ENCODE peak calls at places on chromosomes 12 and 14, in eight cellular contexts. V, I, G, X, O, L, T and W are unnamed samples.
A peak's percentile ranks its signal among the peaks of the same experiment; 100 is the strongest.

GRCh38 chr14:91454580-91454979 is 37.0 kb upstream of the CCDC88C start:
- DNase-seq in L (no peak), O (no peak), T (no peak), G (no peak), V (no peak), I (no peak), X (no peak), W (no peak)

GRCh38 chr12:96015672-96016071 is 19.5 kb upstream of the HAL start:
- DNase-seq in V (no peak), L (peak; percentile 35), X (no peak), T (no peak), G (no peak), O (peak; percentile 43), I (no peak), W (no peak)

GRCh38 chr12:109994262-109995175 is 1.6 kb downstream of the GIT2 start:
- DNase-seq in I (no peak), X (no peak), O (no peak), L (no peak), T (no peak), G (no peak), V (no peak), W (no peak)

GRCh38 chr12:129544716-129545115 is 359.1 kb downstream of the TMEM132D start:
- DNase-seq in X (no peak), V (no peak), I (no peak), L (no peak), T (no peak), O (no peak), G (no peak), W (no peak)

GRCh38 chr12:76265424-76266180 is 82.6 kb downstream of the BBS10 start:
- DNase-seq in T (no peak), I (no peak), X (no peak), O (no peak), V (no peak), G (no peak), L (no peak), W (no peak)

GRCh38 chr12:8449293-8449944 is 6.3 kb upstream of the CLEC6A start:
- DNase-seq in T (no peak), L (no peak), O (no peak), V (no peak), X (no peak), G (no peak), I (no peak), W (no peak)

GRCh38 chr12:48414046-48414445 is 58.3 kb upstream of the ANP32D start:
- DNase-seq in G (no peak), T (no peak), O (no peak), L (no peak), V (no peak), X (no peak), I (no peak), W (no peak)

GRCh38 chr12:47995976-47996375 is 8.3 kb downstream of the COL2A1 start:
- DNase-seq in O (peak; percentile 79), X (no peak), V (no peak), I (no peak), G (no peak), L (peak; percentile 33), T (no peak), W (peak; percentile 32)

GRCh38 chr14:41285193-41285748 is 321.4 kb upstream of the LRFN5 start:
- DNase-seq in V (peak; percentile 31), T (no peak), O (peak; percentile 19), G (no peak), I (no peak), L (peak; percentile 14), X (no peak), W (no peak)

GRCh38 chr14:61662437-61663311 is 32.6 kb upstream of the HIF1A start:
- DNase-seq in L (peak; percentile 49), O (peak; percentile 81), T (peak; percentile 61), I (peak; percentile 17), V (peak; percentile 32), X (peak; percentile 81), G (no peak), W (no peak)

GRCh38 chr12:59151243-59151642 is 230.9 kb upstream of the LRIG3 start:
- DNase-seq in T (no peak), O (peak; percentile 36), I (no peak), G (no peak), V (no peak), L (no peak), X (no peak), W (no peak)

GRCh38 chr12:111642681-111643427 is 42.9 kb downstream of the BRAP start:
- DNase-seq in V (no peak), L (no peak), O (peak; percentile 71), G (no peak), X (no peak), I (no peak), T (no peak), W (no peak)
- TF ChIP-seq CTCF in V (no peak), L (no peak), O (peak; percentile 44), G (no peak), X (peak; percentile 8), I (no peak), T (no peak), W (peak; percentile 35)

GRCh38 chr14:106872619-106873446 is 1346.5 kb downstream of the TMEM121 start:
- DNase-seq in I (peak; percentile 82), L (peak; percentile 95), G (no peak), T (peak; percentile 84), V (peak; percentile 38), O (no peak), X (no peak), W (no peak)
- TF ChIP-seq CTCF in I (peak; percentile 81), L (peak; percentile 76), G (no peak), T (peak; percentile 84), V (peak; percentile 56), O (no peak), X (peak; percentile 2), W (no peak)

DNA sequence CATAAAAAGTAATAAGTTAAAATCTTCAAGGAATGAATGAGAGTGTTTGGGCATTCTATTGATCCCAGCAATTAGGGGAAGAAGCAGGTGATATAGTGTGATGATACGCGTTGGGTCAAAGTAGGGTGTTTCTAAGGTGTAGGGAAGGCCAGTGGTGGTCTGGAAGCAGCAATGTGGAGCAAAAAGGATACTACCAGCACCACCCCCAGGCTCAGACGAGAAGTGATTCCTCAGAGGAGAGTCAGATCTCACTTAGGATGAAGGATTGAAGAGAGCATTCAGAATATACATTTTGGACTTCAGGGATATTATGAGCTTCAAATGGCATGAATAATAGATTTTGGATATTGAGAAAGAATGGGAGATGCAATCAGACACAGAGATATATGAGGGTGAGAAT is 497.6 kb downstream of the RMST start:
- DNase-seq in L (no peak), G (no peak), V (no peak), I (no peak), T (no peak), X (no peak), O (no peak), W (no peak)
- TF ChIP-seq CTCF in L (no peak), G (no peak), V (no peak), I (no peak), T (no peak), X (no peak), O (no peak), W (no peak)

GRCh38 chr14:65098586-65098985 is 3.7 kb downstream of the MAX start:
- DNase-seq in L (no peak), V (no peak), T (no peak), I (no peak), G (no peak), O (peak; percentile 60), X (no peak), W (no peak)
- TF ChIP-seq CTCF in L (no peak), V (no peak), T (no peak), I (no peak), G (no peak), O (no peak), X (no peak), W (no peak)

GRCh38 chr12:3311491-3312103 is 179.4 kb upstream of the PRMT8 start:
- DNase-seq in G (no peak), T (no peak), L (no peak), I (no peak), O (no peak), V (no peak), X (no peak), W (no peak)

GRCh38 chr12:3314306-3314663 is 176.7 kb upstream of the PRMT8 start:
- DNase-seq in G (no peak), O (no peak), T (no peak), V (no peak), X (no peak), L (no peak), I (no peak), W (no peak)

GRCh38 chr12:3315201-3315661 is 175.8 kb upstream of the PRMT8 start:
- DNase-seq in X (no peak), T (no peak), V (peak; percentile 76), G (no peak), L (peak; percentile 16), O (peak; percentile 86), I (no peak), W (peak; percentile 40)

GRCh38 chr12:3313066-3313465 is 177.9 kb upstream of the PRMT8 start:
- DNase-seq in O (peak; percentile 46), T (no peak), G (no peak), L (no peak), I (no peak), V (no peak), X (no peak), W (peak; percentile 67)

GRCh38 chr12:3313655-3314305 is 177.2 kb upstream of the PRMT8 start:
- DNase-seq in G (no peak), I (peak; percentile 9), O (no peak), X (no peak), T (no peak), L (peak; percentile 14), V (no peak), W (no peak)
- TF ChIP-seq CTCF in G (no peak), I (no peak), O (peak; percentile 25), X (peak; percentile 9), T (no peak), L (no peak), V (no peak), W (peak; percentile 32)

DNA sequence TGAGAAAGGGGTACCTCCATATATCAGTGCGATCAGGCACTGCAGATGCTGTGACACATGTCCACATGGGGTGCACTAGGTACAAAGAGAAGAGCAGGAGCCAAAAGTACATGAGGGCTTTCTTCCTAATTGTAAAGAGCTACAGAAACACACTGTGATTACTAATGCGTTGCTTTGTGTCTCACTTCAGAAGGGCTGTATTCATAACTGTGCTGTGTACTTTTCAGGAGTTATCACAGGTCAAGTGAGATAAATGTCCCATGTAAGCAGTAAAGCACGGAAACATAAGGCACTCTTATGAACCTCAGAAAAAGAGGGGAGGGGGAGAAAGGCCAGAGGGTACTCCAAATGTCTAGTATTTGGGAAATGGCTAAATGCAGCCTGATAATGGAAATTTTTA is 10.6 kb downstream of the SPRING1 start:
- DNase-seq in G (no peak), O (no peak), I (no peak), T (no peak), L (no peak), V (no peak), X (no peak), W (no peak)
- TF ChIP-seq CTCF in G (no peak), O (no peak), I (no peak), T (no peak), L (no peak), V (no peak), X (no peak), W (no peak)

GRCh38 chr12:111424793-111425251 is 19.1 kb downstream of the SH2B3 start:
- DNase-seq in L (peak; percentile 40), O (no peak), T (no peak), X (no peak), I (no peak), V (no peak), G (no peak), W (no peak)
- TF ChIP-seq CTCF in L (no peak), O (no peak), T (no peak), X (no peak), I (no peak), V (no peak), G (no peak), W (no peak)